ENCODE peak calls at places on chromosomes 4 and X, in ten cellular contexts. One of them, this sample, is unnamed.

GRCh38 chr4:78070731-78071282 is 13.7 kb downstream of the FRAS1 start:
- DNase-seq in iPS-NIHi11: no peak
- DNase-seq in G401: no peak
- DNase-seq in ovary: no peak
- DNase-seq in neural crest cell: no peak
- DNase-seq in adipocyte: no peak
- DNase-seq in GM10248: no peak
- DNase-seq in activated CD4-positive, alpha-beta T cell treated with anti-CD3 and anti-CD28 coated beads, Interleukin-2, amount 10 ng/mL, durations not matched to agents 24 days and 14 days: no peak
- DNase-seq in HCEC 1CT: no peak
- DNase-seq in heart left ventricle: no peak
- DNase-seq in this sample: no peak

GRCh38 chr4:42609051-42609450 is 47.9 kb downstream of the ATP8A1 start:
- DNase-seq in G401: no peak
- DNase-seq in HCEC 1CT: no peak
- DNase-seq in activated CD4-positive, alpha-beta T cell treated with anti-CD3 and anti-CD28 coated beads, Interleukin-2, amount 10 ng/mL, durations not matched to agents 24 days and 14 days: no peak
- DNase-seq in GM10248: no peak
- DNase-seq in adipocyte: no peak
- DNase-seq in iPS-NIHi11: no peak
- DNase-seq in ovary: no peak
- DNase-seq in heart left ventricle: no peak
- DNase-seq in neural crest cell: no peak
- DNase-seq in this sample: no peak

GRCh38 chrX:149830192-149830873 is 48.6 kb downstream of the MAGEA9 start:
- DNase-seq in iPS-NIHi11: no peak
- DNase-seq in ovary: no peak
- DNase-seq in activated CD4-positive, alpha-beta T cell treated with anti-CD3 and anti-CD28 coated beads, Interleukin-2, amount 10 ng/mL, durations not matched to agents 24 days and 14 days: peak
- DNase-seq in heart left ventricle: no peak
- DNase-seq in G401: peak
- DNase-seq in adipocyte: peak
- DNase-seq in GM10248: no peak
- DNase-seq in HCEC 1CT: no peak
- DNase-seq in neural crest cell: peak
- DNase-seq in this sample: no peak

GRCh38 chr4:136713140-136713539 is 819.2 kb downstream of the PCDH18 start:
- DNase-seq in ovary: no peak
- DNase-seq in adipocyte: peak
- DNase-seq in HCEC 1CT: no peak
- DNase-seq in neural crest cell: no peak
- DNase-seq in activated CD4-positive, alpha-beta T cell treated with anti-CD3 and anti-CD28 coated beads, Interleukin-2, amount 10 ng/mL, durations not matched to agents 24 days and 14 days: no peak
- DNase-seq in iPS-NIHi11: no peak
- DNase-seq in G401: no peak
- DNase-seq in heart left ventricle: no peak
- DNase-seq in GM10248: no peak
- DNase-seq in this sample: peak

GRCh38 chrX:2967998-2968909 is 38.1 kb upstream of the ARSH start:
- DNase-seq in adipocyte: peak
- DNase-seq in ovary: no peak
- DNase-seq in activated CD4-positive, alpha-beta T cell treated with anti-CD3 and anti-CD28 coated beads, Interleukin-2, amount 10 ng/mL, durations not matched to agents 24 days and 14 days: peak
- DNase-seq in GM10248: no peak
- DNase-seq in HCEC 1CT: no peak
- DNase-seq in heart left ventricle: no peak
- DNase-seq in iPS-NIHi11: no peak
- DNase-seq in G401: peak
- DNase-seq in neural crest cell: peak
- DNase-seq in this sample: peak

GRCh38 chrX:120769576-120770341 is 105.9 kb downstream of the CT47B1 start:
- DNase-seq in HCEC 1CT: peak
- DNase-seq in iPS-NIHi11: peak
- DNase-seq in neural crest cell: no peak
- DNase-seq in G401: peak
- DNase-seq in GM10248: peak
- DNase-seq in activated CD4-positive, alpha-beta T cell treated with anti-CD3 and anti-CD28 coated beads, Interleukin-2, amount 10 ng/mL, durations not matched to agents 24 days and 14 days: peak
- DNase-seq in heart left ventricle: no peak
- DNase-seq in adipocyte: peak
- DNase-seq in ovary: no peak
- DNase-seq in this sample: peak

GRCh38 chr4:10013722-10014121 is 7.6 kb downstream of the SLC2A9 start:
- DNase-seq in iPS-NIHi11: peak
- DNase-seq in HCEC 1CT: no peak
- DNase-seq in adipocyte: no peak
- DNase-seq in heart left ventricle: peak
- DNase-seq in ovary: no peak
- DNase-seq in G401: no peak
- DNase-seq in GM10248: peak
- DNase-seq in neural crest cell: peak
- DNase-seq in activated CD4-positive, alpha-beta T cell treated with anti-CD3 and anti-CD28 coated beads, Interleukin-2, amount 10 ng/mL, durations not matched to agents 24 days and 14 days: peak
- DNase-seq in this sample: peak

GRCh38 chr4:177505171-177505615 is 63.0 kb upstream of the AGA start:
- DNase-seq in ovary: no peak
- DNase-seq in neural crest cell: no peak
- DNase-seq in HCEC 1CT: no peak
- DNase-seq in iPS-NIHi11: peak
- DNase-seq in adipocyte: no peak
- DNase-seq in heart left ventricle: no peak
- DNase-seq in G401: no peak
- DNase-seq in activated CD4-positive, alpha-beta T cell treated with anti-CD3 and anti-CD28 coated beads, Interleukin-2, amount 10 ng/mL, durations not matched to agents 24 days and 14 days: no peak
- DNase-seq in GM10248: no peak
- DNase-seq in this sample: no peak

GRCh38 chr4:168380290-168380689 is 61.7 kb upstream of the DDX60 start:
- DNase-seq in neural crest cell: no peak
- DNase-seq in adipocyte: no peak
- DNase-seq in GM10248: no peak
- DNase-seq in iPS-NIHi11: no peak
- DNase-seq in ovary: no peak
- DNase-seq in G401: no peak
- DNase-seq in activated CD4-positive, alpha-beta T cell treated with anti-CD3 and anti-CD28 coated beads, Interleukin-2, amount 10 ng/mL, durations not matched to agents 24 days and 14 days: no peak
- DNase-seq in heart left ventricle: no peak
- DNase-seq in HCEC 1CT: no peak
- DNase-seq in this sample: no peak

GRCh38 chr4:25310066-25310824 is 2.3 kb upstream of the ZCCHC4 start:
- DNase-seq in activated CD4-positive, alpha-beta T cell treated with anti-CD3 and anti-CD28 coated beads, Interleukin-2, amount 10 ng/mL, durations not matched to agents 24 days and 14 days: no peak
- DNase-seq in GM10248: peak
- DNase-seq in HCEC 1CT: no peak
- DNase-seq in G401: no peak
- DNase-seq in neural crest cell: no peak
- DNase-seq in heart left ventricle: no peak
- DNase-seq in iPS-NIHi11: no peak
- DNase-seq in ovary: no peak
- DNase-seq in adipocyte: no peak
- DNase-seq in this sample: no peak

GRCh38 chr4:69066945-69067344 is 29.3 kb upstream of the UGT2B7 start:
- DNase-seq in adipocyte: no peak
- DNase-seq in activated CD4-positive, alpha-beta T cell treated with anti-CD3 and anti-CD28 coated beads, Interleukin-2, amount 10 ng/mL, durations not matched to agents 24 days and 14 days: no peak
- DNase-seq in iPS-NIHi11: no peak
- DNase-seq in G401: no peak
- DNase-seq in HCEC 1CT: no peak
- DNase-seq in heart left ventricle: no peak
- DNase-seq in GM10248: no peak
- DNase-seq in neural crest cell: no peak
- DNase-seq in ovary: no peak
- DNase-seq in this sample: no peak

GRCh38 chrX:12946838-12947544 is 27.9 kb upstream of the TMSB4X start:
- DNase-seq in ovary: peak
- DNase-seq in GM10248: peak
- DNase-seq in HCEC 1CT: peak
- DNase-seq in activated CD4-positive, alpha-beta T cell treated with anti-CD3 and anti-CD28 coated beads, Interleukin-2, amount 10 ng/mL, durations not matched to agents 24 days and 14 days: peak
- DNase-seq in iPS-NIHi11: peak
- DNase-seq in neural crest cell: peak
- DNase-seq in heart left ventricle: peak
- DNase-seq in G401: peak
- DNase-seq in adipocyte: peak
- DNase-seq in this sample: peak

GRCh38 chr4:86730310-86730709 is 118.9 kb downstream of the SLC10A6 start:
- DNase-seq in GM10248: no peak
- DNase-seq in iPS-NIHi11: peak
- DNase-seq in neural crest cell: no peak
- DNase-seq in ovary: no peak
- DNase-seq in HCEC 1CT: no peak
- DNase-seq in G401: no peak
- DNase-seq in heart left ventricle: no peak
- DNase-seq in activated CD4-positive, alpha-beta T cell treated with anti-CD3 and anti-CD28 coated beads, Interleukin-2, amount 10 ng/mL, durations not matched to agents 24 days and 14 days: no peak
- DNase-seq in adipocyte: no peak
- DNase-seq in this sample: peak

GRCh38 chrX:17860179-17860780 is 818 bp downstream of the RAI2 start:
- DNase-seq in iPS-NIHi11: peak
- DNase-seq in heart left ventricle: no peak
- DNase-seq in GM10248: peak
- DNase-seq in G401: no peak
- DNase-seq in neural crest cell: no peak
- DNase-seq in adipocyte: peak
- DNase-seq in activated CD4-positive, alpha-beta T cell treated with anti-CD3 and anti-CD28 coated beads, Interleukin-2, amount 10 ng/mL, durations not matched to agents 24 days and 14 days: no peak
- DNase-seq in HCEC 1CT: no peak
- DNase-seq in ovary: peak
- DNase-seq in this sample: no peak

GRCh38 chr4:82284475-82284857 is 89.3 kb downstream of the HNRNPD start:
- DNase-seq in HCEC 1CT: no peak
- DNase-seq in G401: no peak
- DNase-seq in neural crest cell: peak
- DNase-seq in heart left ventricle: no peak
- DNase-seq in adipocyte: no peak
- DNase-seq in GM10248: no peak
- DNase-seq in iPS-NIHi11: peak
- DNase-seq in ovary: no peak
- DNase-seq in activated CD4-positive, alpha-beta T cell treated with anti-CD3 and anti-CD28 coated beads, Interleukin-2, amount 10 ng/mL, durations not matched to agents 24 days and 14 days: peak
- DNase-seq in this sample: no peak

GRCh38 chr4:125368684-125369083 is 53.9 kb downstream of the FAT4 start:
- DNase-seq in heart left ventricle: no peak
- DNase-seq in adipocyte: peak
- DNase-seq in iPS-NIHi11: no peak
- DNase-seq in GM10248: no peak
- DNase-seq in HCEC 1CT: peak
- DNase-seq in G401: no peak
- DNase-seq in activated CD4-positive, alpha-beta T cell treated with anti-CD3 and anti-CD28 coated beads, Interleukin-2, amount 10 ng/mL, durations not matched to agents 24 days and 14 days: no peak
- DNase-seq in ovary: no peak
- DNase-seq in neural crest cell: no peak
- DNase-seq in this sample: no peak

GRCh38 chr4:53599632-53600031 is 8.3 kb upstream of the LNX1 start:
- DNase-seq in iPS-NIHi11: no peak
- DNase-seq in ovary: no peak
- DNase-seq in neural crest cell: no peak
- DNase-seq in GM10248: no peak
- DNase-seq in activated CD4-positive, alpha-beta T cell treated with anti-CD3 and anti-CD28 coated beads, Interleukin-2, amount 10 ng/mL, durations not matched to agents 24 days and 14 days: no peak
- DNase-seq in G401: no peak
- DNase-seq in adipocyte: no peak
- DNase-seq in heart left ventricle: no peak
- DNase-seq in HCEC 1CT: no peak
- DNase-seq in this sample: no peak

GRCh38 chr4:185219551-185220344 is 10.3 kb downstream of the SNX25 start:
- DNase-seq in HCEC 1CT: no peak
- DNase-seq in G401: peak
- DNase-seq in heart left ventricle: no peak
- DNase-seq in adipocyte: peak
- DNase-seq in iPS-NIHi11: no peak
- DNase-seq in neural crest cell: no peak
- DNase-seq in ovary: peak
- DNase-seq in activated CD4-positive, alpha-beta T cell treated with anti-CD3 and anti-CD28 coated beads, Interleukin-2, amount 10 ng/mL, durations not matched to agents 24 days and 14 days: no peak
- DNase-seq in GM10248: peak
- DNase-seq in this sample: peak

GRCh38 chrX:19799319-19800182 is 87.8 kb downstream of the SH3KBP1 start:
- DNase-seq in neural crest cell: no peak
- DNase-seq in heart left ventricle: no peak
- DNase-seq in HCEC 1CT: no peak
- DNase-seq in ovary: no peak
- DNase-seq in G401: no peak
- DNase-seq in iPS-NIHi11: no peak
- DNase-seq in adipocyte: peak
- DNase-seq in GM10248: no peak
- DNase-seq in activated CD4-positive, alpha-beta T cell treated with anti-CD3 and anti-CD28 coated beads, Interleukin-2, amount 10 ng/mL, durations not matched to agents 24 days and 14 days: peak
- DNase-seq in this sample: peak

GRCh38 chr4:174358823-174359222 is 75.1 kb downstream of the CEP44 start:
- DNase-seq in activated CD4-positive, alpha-beta T cell treated with anti-CD3 and anti-CD28 coated beads, Interleukin-2, amount 10 ng/mL, durations not matched to agents 24 days and 14 days: peak
- DNase-seq in G401: no peak
- DNase-seq in GM10248: peak
- DNase-seq in adipocyte: peak
- DNase-seq in HCEC 1CT: peak
- DNase-seq in heart left ventricle: no peak
- DNase-seq in ovary: no peak
- DNase-seq in neural crest cell: no peak
- DNase-seq in iPS-NIHi11: no peak
- DNase-seq in this sample: peak

GRCh38 chr4:153222162-153222789 is 18.0 kb downstream of the TRIM2 start:
- DNase-seq in adipocyte: peak
- DNase-seq in G401: peak
- DNase-seq in GM10248: peak
- DNase-seq in neural crest cell: no peak
- DNase-seq in heart left ventricle: peak
- DNase-seq in ovary: peak
- DNase-seq in HCEC 1CT: peak
- DNase-seq in iPS-NIHi11: peak
- DNase-seq in activated CD4-positive, alpha-beta T cell treated with anti-CD3 and anti-CD28 coated beads, Interleukin-2, amount 10 ng/mL, durations not matched to agents 24 days and 14 days: peak
- DNase-seq in this sample: peak

GRCh38 chr4:27702710-27703431 is 842.2 kb downstream of the STIM2 start:
- DNase-seq in heart left ventricle: no peak
- DNase-seq in HCEC 1CT: no peak
- DNase-seq in activated CD4-positive, alpha-beta T cell treated with anti-CD3 and anti-CD28 coated beads, Interleukin-2, amount 10 ng/mL, durations not matched to agents 24 days and 14 days: no peak
- DNase-seq in G401: no peak
- DNase-seq in adipocyte: no peak
- DNase-seq in ovary: no peak
- DNase-seq in iPS-NIHi11: peak
- DNase-seq in GM10248: no peak
- DNase-seq in neural crest cell: peak
- DNase-seq in this sample: peak

GRCh38 chr4:107077192-107077591 is 41.1 kb upstream of the DKK2 start:
- DNase-seq in neural crest cell: no peak
- DNase-seq in activated CD4-positive, alpha-beta T cell treated with anti-CD3 and anti-CD28 coated beads, Interleukin-2, amount 10 ng/mL, durations not matched to agents 24 days and 14 days: no peak
- DNase-seq in adipocyte: no peak
- DNase-seq in ovary: no peak
- DNase-seq in HCEC 1CT: no peak
- DNase-seq in heart left ventricle: no peak
- DNase-seq in iPS-NIHi11: no peak
- DNase-seq in GM10248: no peak
- DNase-seq in G401: no peak
- DNase-seq in this sample: no peak

GRCh38 chrX:154490021-154490413 is 412 bp downstream of the SLC10A3 start:
- DNase-seq in G401: no peak
- DNase-seq in GM10248: no peak
- DNase-seq in heart left ventricle: no peak
- DNase-seq in HCEC 1CT: peak
- DNase-seq in iPS-NIHi11: no peak
- DNase-seq in ovary: peak
- DNase-seq in adipocyte: peak
- DNase-seq in neural crest cell: no peak
- DNase-seq in activated CD4-positive, alpha-beta T cell treated with anti-CD3 and anti-CD28 coated beads, Interleukin-2, amount 10 ng/mL, durations not matched to agents 24 days and 14 days: peak
- DNase-seq in this sample: no peak

GRCh38 chrX:80812176-80812575 is 2.5 kb upstream of the BRWD3 start:
- DNase-seq in adipocyte: peak
- DNase-seq in G401: peak
- DNase-seq in iPS-NIHi11: peak
- DNase-seq in ovary: no peak
- DNase-seq in heart left ventricle: peak
- DNase-seq in GM10248: no peak
- DNase-seq in activated CD4-positive, alpha-beta T cell treated with anti-CD3 and anti-CD28 coated beads, Interleukin-2, amount 10 ng/mL, durations not matched to agents 24 days and 14 days: peak
- DNase-seq in neural crest cell: no peak
- DNase-seq in HCEC 1CT: peak
- DNase-seq in this sample: peak

GRCh38 chrX:149370097-149370496 is 135.0 kb downstream of the IDS start:
- DNase-seq in G401: no peak
- DNase-seq in GM10248: no peak
- DNase-seq in ovary: no peak
- DNase-seq in HCEC 1CT: no peak
- DNase-seq in adipocyte: no peak
- DNase-seq in neural crest cell: no peak
- DNase-seq in activated CD4-positive, alpha-beta T cell treated with anti-CD3 and anti-CD28 coated beads, Interleukin-2, amount 10 ng/mL, durations not matched to agents 24 days and 14 days: no peak
- DNase-seq in heart left ventricle: no peak
- DNase-seq in iPS-NIHi11: no peak
- DNase-seq in this sample: no peak

GRCh38 chr4:6044805-6045204 is 26.6 kb upstream of the C4orf50 start:
- DNase-seq in G401: no peak
- DNase-seq in adipocyte: no peak
- DNase-seq in ovary: no peak
- DNase-seq in neural crest cell: no peak
- DNase-seq in iPS-NIHi11: peak
- DNase-seq in heart left ventricle: no peak
- DNase-seq in GM10248: no peak
- DNase-seq in HCEC 1CT: no peak
- DNase-seq in activated CD4-positive, alpha-beta T cell treated with anti-CD3 and anti-CD28 coated beads, Interleukin-2, amount 10 ng/mL, durations not matched to agents 24 days and 14 days: no peak
- DNase-seq in this sample: no peak

GRCh38 chr4:81565137-81565870 is 93.6 kb upstream of the RASGEF1B start:
- DNase-seq in neural crest cell: peak
- DNase-seq in activated CD4-positive, alpha-beta T cell treated with anti-CD3 and anti-CD28 coated beads, Interleukin-2, amount 10 ng/mL, durations not matched to agents 24 days and 14 days: no peak
- DNase-seq in HCEC 1CT: no peak
- DNase-seq in adipocyte: peak
- DNase-seq in ovary: peak
- DNase-seq in iPS-NIHi11: peak
- DNase-seq in GM10248: no peak
- DNase-seq in G401: peak
- DNase-seq in heart left ventricle: peak
- DNase-seq in this sample: peak